ENCODE peak calls at places on chromosomes 12 and 14, in eight cellular contexts. One of them, this sample, is unnamed.

GRCh38 chr12:13836116-13836515 is 145.3 kb downstream of the GRIN2B start:
- DNase-seq in body of pancreas: no peak
- DNase-seq in mesothelial cell of epicardium: no peak
- DNase-seq in BE2C: no peak
- DNase-seq in WERI-Rb-1: no peak
- DNase-seq in heart left ventricle: no peak
- DNase-seq in fibroblast of pulmonary artery: no peak
- DNase-seq in choroid plexus epithelial cell: no peak
- DNase-seq in this sample: no peak

GRCh38 chr12:12315838-12316237 is 34.2 kb downstream of the MANSC1 start:
- DNase-seq in body of pancreas: peak; percentile 63
- DNase-seq in mesothelial cell of epicardium: no peak
- DNase-seq in BE2C: no peak
- DNase-seq in WERI-Rb-1: no peak
- DNase-seq in heart left ventricle: no peak
- DNase-seq in fibroblast of pulmonary artery: no peak
- DNase-seq in choroid plexus epithelial cell: no peak
- DNase-seq in this sample: no peak

GRCh38 chr12:13198240-13198639 is 1.7 kb downstream of the EMP1 start:
- DNase-seq in body of pancreas: no peak
- DNase-seq in mesothelial cell of epicardium: no peak
- DNase-seq in BE2C: no peak
- DNase-seq in WERI-Rb-1: no peak
- DNase-seq in heart left ventricle: no peak
- DNase-seq in fibroblast of pulmonary artery: no peak
- DNase-seq in choroid plexus epithelial cell: no peak
- DNase-seq in this sample: no peak

GRCh38 chr14:69612759-69613145 is 1.4 kb downstream of the SUSD6 start:
- DNase-seq in body of pancreas: no peak
- DNase-seq in mesothelial cell of epicardium: no peak
- DNase-seq in BE2C: no peak
- DNase-seq in WERI-Rb-1: no peak
- DNase-seq in heart left ventricle: no peak
- DNase-seq in fibroblast of pulmonary artery: no peak
- DNase-seq in choroid plexus epithelial cell: no peak
- DNase-seq in this sample: no peak

GRCh38 chr14:53613404-53614253 is 343.0 kb downstream of the BMP4 start:
- DNase-seq in body of pancreas: peak; percentile 55
- DNase-seq in mesothelial cell of epicardium: no peak
- DNase-seq in BE2C: no peak
- DNase-seq in WERI-Rb-1: no peak
- DNase-seq in heart left ventricle: no peak
- DNase-seq in fibroblast of pulmonary artery: no peak
- DNase-seq in choroid plexus epithelial cell: peak; percentile 28
- DNase-seq in this sample: no peak

GRCh38 chr12:115866909-115867525 is 410.5 kb downstream of the MED13L start:
- DNase-seq in body of pancreas: no peak
- DNase-seq in mesothelial cell of epicardium: no peak
- DNase-seq in BE2C: no peak
- DNase-seq in WERI-Rb-1: no peak
- DNase-seq in heart left ventricle: no peak
- DNase-seq in fibroblast of pulmonary artery: no peak
- DNase-seq in choroid plexus epithelial cell: peak; percentile 5
- DNase-seq in this sample: no peak

GRCh38 chr12:88904705-88905104 is 324.4 kb upstream of the KITLG start:
- DNase-seq in body of pancreas: peak; percentile 8
- DNase-seq in mesothelial cell of epicardium: no peak
- DNase-seq in BE2C: no peak
- DNase-seq in WERI-Rb-1: no peak
- DNase-seq in heart left ventricle: no peak
- DNase-seq in fibroblast of pulmonary artery: no peak
- DNase-seq in choroid plexus epithelial cell: no peak
- DNase-seq in this sample: no peak

GRCh38 chr14:94132285-94132887 is 3.0 kb upstream of the IFI27L2 start:
- DNase-seq in body of pancreas: peak; percentile 73
- DNase-seq in mesothelial cell of epicardium: no peak
- DNase-seq in BE2C: peak; percentile 71
- DNase-seq in WERI-Rb-1: peak; percentile 70
- DNase-seq in heart left ventricle: no peak
- DNase-seq in fibroblast of pulmonary artery: peak; percentile 78
- DNase-seq in choroid plexus epithelial cell: peak; percentile 81
- DNase-seq in this sample: no peak

GRCh38 chr14:35534884-35535793 is 1.2 kb downstream of the INSM2 start:
- DNase-seq in body of pancreas: peak; percentile 71
- DNase-seq in mesothelial cell of epicardium: peak; percentile 78
- DNase-seq in BE2C: peak; percentile 51
- DNase-seq in WERI-Rb-1: peak; percentile 30
- DNase-seq in heart left ventricle: peak; percentile 78
- DNase-seq in fibroblast of pulmonary artery: peak; percentile 72
- DNase-seq in choroid plexus epithelial cell: peak; percentile 75
- DNase-seq in this sample: no peak

GRCh38 chr12:93062100-93062419 is 133.0 kb upstream of the EEA1 start:
- DNase-seq in body of pancreas: no peak
- DNase-seq in mesothelial cell of epicardium: no peak
- DNase-seq in BE2C: no peak
- DNase-seq in WERI-Rb-1: no peak
- DNase-seq in heart left ventricle: no peak
- DNase-seq in fibroblast of pulmonary artery: no peak
- DNase-seq in choroid plexus epithelial cell: no peak
- DNase-seq in this sample: no peak

GRCh38 chr12:92675092-92675865 is 27.5 kb upstream of the PLEKHG7 start:
- DNase-seq in body of pancreas: no peak
- DNase-seq in mesothelial cell of epicardium: no peak
- DNase-seq in BE2C: no peak
- DNase-seq in WERI-Rb-1: no peak
- DNase-seq in heart left ventricle: no peak
- DNase-seq in fibroblast of pulmonary artery: no peak
- DNase-seq in choroid plexus epithelial cell: no peak
- DNase-seq in this sample: no peak

GRCh38 chr14:104181761-104182530 is 43.6 kb downstream of the KIF26A start:
- DNase-seq in body of pancreas: no peak
- DNase-seq in mesothelial cell of epicardium: no peak
- DNase-seq in BE2C: no peak
- DNase-seq in WERI-Rb-1: peak; percentile 38
- DNase-seq in heart left ventricle: no peak
- DNase-seq in fibroblast of pulmonary artery: no peak
- DNase-seq in choroid plexus epithelial cell: no peak
- DNase-seq in this sample: no peak

GRCh38 chr12:106246891-106247730 is 709 bp downstream of the CKAP4 start:
- DNase-seq in body of pancreas: peak; percentile 79
- DNase-seq in mesothelial cell of epicardium: peak; percentile 51
- DNase-seq in BE2C: peak; percentile 66
- DNase-seq in WERI-Rb-1: peak; percentile 56
- DNase-seq in heart left ventricle: peak; percentile 87
- DNase-seq in fibroblast of pulmonary artery: peak; percentile 68
- DNase-seq in choroid plexus epithelial cell: peak; percentile 70
- DNase-seq in this sample: no peak

GRCh38 chr12:71865166-71865713 is 25.7 kb downstream of the TBC1D15 start:
- DNase-seq in body of pancreas: no peak
- DNase-seq in mesothelial cell of epicardium: no peak
- DNase-seq in BE2C: peak; percentile 11
- DNase-seq in WERI-Rb-1: no peak
- DNase-seq in heart left ventricle: no peak
- DNase-seq in fibroblast of pulmonary artery: peak; percentile 80
- DNase-seq in choroid plexus epithelial cell: peak; percentile 89
- DNase-seq in this sample: no peak

GRCh38 chr12:102601621-102602020 is 121.3 kb upstream of the IGF1 start:
- DNase-seq in body of pancreas: no peak
- DNase-seq in mesothelial cell of epicardium: no peak
- DNase-seq in BE2C: no peak
- DNase-seq in WERI-Rb-1: peak; percentile 16
- DNase-seq in heart left ventricle: no peak
- DNase-seq in fibroblast of pulmonary artery: no peak
- DNase-seq in choroid plexus epithelial cell: no peak
- DNase-seq in this sample: no peak

GRCh38 chr12:9864913-9865675 is 4.1 kb downstream of the CLEC2B start:
- DNase-seq in body of pancreas: no peak
- DNase-seq in mesothelial cell of epicardium: no peak
- DNase-seq in BE2C: no peak
- DNase-seq in WERI-Rb-1: no peak
- DNase-seq in heart left ventricle: no peak
- DNase-seq in fibroblast of pulmonary artery: no peak
- DNase-seq in choroid plexus epithelial cell: no peak
- DNase-seq in this sample: no peak

GRCh38 chr14:65832431-65833253 is 420.1 kb downstream of the FUT8 start:
- DNase-seq in body of pancreas: no peak
- DNase-seq in mesothelial cell of epicardium: no peak
- DNase-seq in BE2C: no peak
- DNase-seq in WERI-Rb-1: no peak
- DNase-seq in heart left ventricle: no peak
- DNase-seq in fibroblast of pulmonary artery: peak; percentile 16
- DNase-seq in choroid plexus epithelial cell: peak; percentile 41
- DNase-seq in this sample: no peak

GRCh38 chr14:89368490-89369477 is 48.2 kb downstream of the FOXN3 start:
- DNase-seq in body of pancreas: peak; percentile 62
- DNase-seq in mesothelial cell of epicardium: no peak
- DNase-seq in BE2C: no peak
- DNase-seq in WERI-Rb-1: no peak
- DNase-seq in heart left ventricle: no peak
- DNase-seq in fibroblast of pulmonary artery: no peak
- DNase-seq in choroid plexus epithelial cell: peak; percentile 20
- DNase-seq in this sample: no peak

GRCh38 chr12:89451876-89452275 is 72.7 kb downstream of the GALNT4 start:
- DNase-seq in body of pancreas: no peak
- DNase-seq in mesothelial cell of epicardium: no peak
- DNase-seq in BE2C: no peak
- DNase-seq in WERI-Rb-1: no peak
- DNase-seq in heart left ventricle: no peak
- DNase-seq in fibroblast of pulmonary artery: peak; percentile 94
- DNase-seq in choroid plexus epithelial cell: peak; percentile 95
- DNase-seq in this sample: no peak

GRCh38 chr12:15851919-15852318 is 30.3 kb upstream of the STRAP start:
- DNase-seq in body of pancreas: no peak
- DNase-seq in mesothelial cell of epicardium: no peak
- DNase-seq in BE2C: no peak
- DNase-seq in WERI-Rb-1: no peak
- DNase-seq in heart left ventricle: no peak
- DNase-seq in fibroblast of pulmonary artery: no peak
- DNase-seq in choroid plexus epithelial cell: no peak
- DNase-seq in this sample: no peak

GRCh38 chr14:22812744-22813143 is 2.5 kb downstream of the SLC7A7 start:
- DNase-seq in body of pancreas: no peak
- DNase-seq in mesothelial cell of epicardium: no peak
- DNase-seq in BE2C: no peak
- DNase-seq in WERI-Rb-1: no peak
- DNase-seq in heart left ventricle: no peak
- DNase-seq in fibroblast of pulmonary artery: no peak
- DNase-seq in choroid plexus epithelial cell: no peak
- DNase-seq in this sample: no peak
- TF ChIP-seq CTCF in body of pancreas: no peak
- TF ChIP-seq CTCF in mesothelial cell of epicardium: no peak
- TF ChIP-seq CTCF in BE2C: no peak
- TF ChIP-seq CTCF in WERI-Rb-1: no peak
- TF ChIP-seq CTCF in heart left ventricle: no peak
- TF ChIP-seq CTCF in fibroblast of pulmonary artery: no peak
- TF ChIP-seq CTCF in choroid plexus epithelial cell: no peak
- TF ChIP-seq CTCF in this sample: no peak

GRCh38 chr12:111424793-111425251 is 19.1 kb downstream of the SH2B3 start:
- DNase-seq in body of pancreas: no peak
- DNase-seq in mesothelial cell of epicardium: no peak
- DNase-seq in BE2C: no peak
- DNase-seq in WERI-Rb-1: no peak
- DNase-seq in heart left ventricle: no peak
- DNase-seq in fibroblast of pulmonary artery: no peak
- DNase-seq in choroid plexus epithelial cell: no peak
- DNase-seq in this sample: no peak
- TF ChIP-seq CTCF in body of pancreas: no peak
- TF ChIP-seq CTCF in mesothelial cell of epicardium: no peak
- TF ChIP-seq CTCF in BE2C: peak; percentile 17
- TF ChIP-seq CTCF in WERI-Rb-1: peak; percentile 35
- TF ChIP-seq CTCF in heart left ventricle: no peak
- TF ChIP-seq CTCF in fibroblast of pulmonary artery: no peak
- TF ChIP-seq CTCF in choroid plexus epithelial cell: peak; percentile 24
- TF ChIP-seq CTCF in this sample: no peak

DNA sequence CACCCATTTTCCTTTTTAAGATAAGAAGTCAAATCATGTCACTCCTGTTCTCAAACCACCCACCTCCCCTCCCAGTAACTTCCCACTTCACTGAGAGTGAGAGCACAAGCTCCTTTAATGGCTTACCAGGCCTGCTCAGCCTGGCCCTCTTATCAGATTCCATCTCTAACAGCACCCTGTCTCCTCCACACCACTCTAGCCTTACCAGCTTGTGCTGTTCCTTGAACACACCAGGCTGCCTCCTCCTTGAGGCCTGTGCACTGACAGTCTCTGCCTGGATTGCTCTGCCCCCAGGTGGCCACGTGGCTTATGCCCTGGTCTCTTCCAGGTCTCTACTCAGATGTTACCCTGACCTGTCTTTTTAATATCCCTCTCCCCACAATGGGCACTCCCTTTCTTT is 40.1 kb upstream of the EVL start:
- DNase-seq in body of pancreas: peak; percentile 43
- DNase-seq in mesothelial cell of epicardium: no peak
- DNase-seq in BE2C: peak; percentile 84
- DNase-seq in WERI-Rb-1: peak; percentile 64
- DNase-seq in heart left ventricle: no peak
- DNase-seq in fibroblast of pulmonary artery: peak; percentile 50
- DNase-seq in choroid plexus epithelial cell: peak; percentile 60
- DNase-seq in this sample: no peak
- TF ChIP-seq CTCF in body of pancreas: no peak
- TF ChIP-seq CTCF in mesothelial cell of epicardium: no peak
- TF ChIP-seq CTCF in BE2C: peak; percentile 73
- TF ChIP-seq CTCF in WERI-Rb-1: peak; percentile 75
- TF ChIP-seq CTCF in heart left ventricle: no peak
- TF ChIP-seq CTCF in fibroblast of pulmonary artery: peak; percentile 54
- TF ChIP-seq CTCF in choroid plexus epithelial cell: peak; percentile 66
- TF ChIP-seq CTCF in this sample: no peak

GRCh38 chr12:42482820-42483533 is 106.6 kb downstream of the PRICKLE1 start:
- DNase-seq in body of pancreas: peak; percentile 81
- DNase-seq in mesothelial cell of epicardium: peak; percentile 81
- DNase-seq in BE2C: peak; percentile 90
- DNase-seq in WERI-Rb-1: peak; percentile 70
- DNase-seq in heart left ventricle: peak; percentile 88
- DNase-seq in fibroblast of pulmonary artery: peak; percentile 68
- DNase-seq in choroid plexus epithelial cell: peak; percentile 71
- DNase-seq in this sample: peak; percentile 29
- TF ChIP-seq CTCF in body of pancreas: peak; percentile 96
- TF ChIP-seq CTCF in mesothelial cell of epicardium: peak; percentile 90
- TF ChIP-seq CTCF in BE2C: peak; percentile 77
- TF ChIP-seq CTCF in WERI-Rb-1: peak; percentile 93
- TF ChIP-seq CTCF in heart left ventricle: peak; percentile 96
- TF ChIP-seq CTCF in fibroblast of pulmonary artery: peak; percentile 36
- TF ChIP-seq CTCF in choroid plexus epithelial cell: peak; percentile 63
- TF ChIP-seq CTCF in this sample: no peak

This sample was measured in omental fat pad.